ENCODE peak calls at places on chromosomes 2 and 18, in four cellular contexts. One of them, this sample, is unnamed. For H3K36me3, the result is how much of the 10 kb centered on the place peaks cover.

GRCh38 chr18:74316257-74317180 is 880 bp downstream of the C18orf63 start:
- DNase-seq in stomach: no peak
- DNase-seq in transverse colon: no peak
- DNase-seq in endothelial cell of umbilical vein: no peak
- DNase-seq in this sample: no peak

GRCh38 chr18:28039078-28039477 is 137.9 kb downstream of the CDH2 start:
- DNase-seq in transverse colon: no peak
- DNase-seq in stomach: no peak
- DNase-seq in endothelial cell of umbilical vein: peak
- DNase-seq in this sample: no peak

GRCh38 chr18:35376393-35376741 is 770 bp downstream of the ZNF396 start:
- DNase-seq in endothelial cell of umbilical vein: no peak
- DNase-seq in stomach: peak
- DNase-seq in transverse colon: peak
- DNase-seq in this sample: no peak

GRCh38 chr2:148903946-148904345 is 28.9 kb downstream of the KIF5C start:
- DNase-seq in stomach: no peak
- DNase-seq in endothelial cell of umbilical vein: no peak
- DNase-seq in transverse colon: no peak
- DNase-seq in this sample: no peak

GRCh38 chr2:158004131-158004530 is 97.5 kb upstream of the UPP2 start:
- DNase-seq in transverse colon: no peak
- DNase-seq in stomach: no peak
- DNase-seq in endothelial cell of umbilical vein: no peak
- DNase-seq in this sample: no peak

GRCh38 chr2:210177769-210178168 is 6.6 kb upstream of the KANSL1L start:
- DNase-seq in endothelial cell of umbilical vein: no peak
- DNase-seq in stomach: no peak
- DNase-seq in transverse colon: no peak
- DNase-seq in this sample: no peak

GRCh38 chr2:35846-36245 is 10.5 kb downstream of the FAM110C start:
- DNase-seq in endothelial cell of umbilical vein: no peak
- DNase-seq in transverse colon: peak
- DNase-seq in stomach: peak
- DNase-seq in this sample: no peak

GRCh38 chr2:67510745-67511144 is 113.6 kb downstream of the ETAA1 start:
- DNase-seq in endothelial cell of umbilical vein: no peak
- DNase-seq in transverse colon: no peak
- DNase-seq in stomach: no peak
- DNase-seq in this sample: no peak

GRCh38 chr18:55577812-55578539 is 10.0 kb downstream of the TCF4 start:
- DNase-seq in transverse colon: no peak
- DNase-seq in stomach: no peak
- DNase-seq in endothelial cell of umbilical vein: no peak
- DNase-seq in this sample: no peak

GRCh38 chr2:134324942-134325341 is 71.1 kb downstream of the MGAT5 start:
- DNase-seq in transverse colon: no peak
- DNase-seq in endothelial cell of umbilical vein: no peak
- DNase-seq in stomach: no peak
- DNase-seq in this sample: no peak

GRCh38 chr2:123098618-123099017 is 926.5 kb upstream of the CNTNAP5 start:
- DNase-seq in stomach: no peak
- DNase-seq in transverse colon: no peak
- DNase-seq in endothelial cell of umbilical vein: no peak
- DNase-seq in this sample: no peak

GRCh38 chr2:32039447-32040219 is at the start of gene DPY30:
- DNase-seq in stomach: peak
- DNase-seq in endothelial cell of umbilical vein: peak
- DNase-seq in transverse colon: peak
- DNase-seq in this sample: peak

GRCh38 chr2:239230318-239231052 is 170.3 kb downstream of the HDAC4 start:
- DNase-seq in transverse colon: no peak
- DNase-seq in stomach: no peak
- DNase-seq in endothelial cell of umbilical vein: no peak
- DNase-seq in this sample: peak

GRCh38 chr18:63148449-63149199 is 170.9 kb downstream of the BCL2 start:
- DNase-seq in endothelial cell of umbilical vein: no peak
- DNase-seq in transverse colon: no peak
- DNase-seq in stomach: no peak
- DNase-seq in this sample: no peak

GRCh38 chr18:56647071-56647470 is 4.1 kb upstream of the WDR7 start:
- DNase-seq in stomach: no peak
- DNase-seq in endothelial cell of umbilical vein: no peak
- DNase-seq in transverse colon: no peak
- DNase-seq in this sample: no peak

GRCh38 chr2:236568068-236568921 is 1.3 kb upstream of the ACKR3 start:
- DNase-seq in transverse colon: peak
- DNase-seq in endothelial cell of umbilical vein: peak
- DNase-seq in stomach: peak
- DNase-seq in this sample: no peak

GRCh38 chr2:29446852-29447251 is 331.6 kb downstream of the CLIP4 start:
- DNase-seq in transverse colon: no peak
- DNase-seq in endothelial cell of umbilical vein: no peak
- DNase-seq in stomach: no peak
- DNase-seq in this sample: no peak

GRCh38 chr18:12013186-12013916 is 32.0 kb downstream of the IMPA2 start:
- DNase-seq in stomach: no peak
- DNase-seq in transverse colon: no peak
- DNase-seq in endothelial cell of umbilical vein: no peak
- DNase-seq in this sample: no peak

GRCh38 chr2:240707791-240708190 is 16.1 kb downstream of the AQP12A start:
- DNase-seq in endothelial cell of umbilical vein: no peak
- DNase-seq in stomach: no peak
- DNase-seq in transverse colon: no peak
- DNase-seq in this sample: no peak

GRCh38 chr2:232874677-232875223 is 4.7 kb downstream of the SNORC start:
- DNase-seq in stomach: no peak
- DNase-seq in transverse colon: no peak
- DNase-seq in endothelial cell of umbilical vein: no peak
- DNase-seq in this sample: no peak

GRCh38 chr2:211455225-211455841 is 898.9 kb downstream of the CPS1 start:
- DNase-seq in endothelial cell of umbilical vein: peak
- DNase-seq in stomach: peak
- DNase-seq in transverse colon: peak
- DNase-seq in this sample: no peak

GRCh38 chr2:157839162-157839801 is 36.8 kb downstream of the ACVR1 start:
- DNase-seq in stomach: no peak
- DNase-seq in endothelial cell of umbilical vein: peak
- DNase-seq in transverse colon: no peak
- DNase-seq in this sample: peak

GRCh38 chr2:160221391-160222276 is 21.6 kb upstream of the ITGB6 start:
- DNase-seq in stomach: peak
- DNase-seq in endothelial cell of umbilical vein: peak
- DNase-seq in transverse colon: peak
- DNase-seq in this sample: peak

GRCh38 chr18:58998421-58999203 is 133.9 kb downstream of the ZNF532 start:
- DNase-seq in transverse colon: peak
- DNase-seq in stomach: no peak
- DNase-seq in endothelial cell of umbilical vein: no peak
- DNase-seq in this sample: no peak

GRCh38 chr2:183037660-183038340 is 457 bp downstream of the NCKAP1 start:
- DNase-seq in transverse colon: peak
- DNase-seq in endothelial cell of umbilical vein: no peak
- DNase-seq in stomach: no peak
- DNase-seq in this sample: peak

GRCh38 chr18:55779711-55780590 is 192.0 kb upstream of the TCF4 start:
- DNase-seq in stomach: no peak
- DNase-seq in transverse colon: peak
- DNase-seq in endothelial cell of umbilical vein: peak
- DNase-seq in this sample: no peak

GRCh38 chr18:75422341-75422910 is 5.1 kb downstream of the SMIM21 start:
- DNase-seq in transverse colon: no peak
- DNase-seq in endothelial cell of umbilical vein: no peak
- DNase-seq in stomach: no peak
- DNase-seq in this sample: no peak

GRCh38 chr2:121804997-121805766 is 49.7 kb downstream of the TSN start:
- DNase-seq in stomach: no peak
- DNase-seq in endothelial cell of umbilical vein: no peak
- DNase-seq in transverse colon: no peak
- DNase-seq in this sample: no peak

GRCh38 chr2:186683341-186683740 is 10.5 kb upstream of the FAM171B start:
- DNase-seq in stomach: no peak
- DNase-seq in transverse colon: no peak
- DNase-seq in endothelial cell of umbilical vein: no peak
- DNase-seq in this sample: no peak

GRCh38 chr2:939936-940620 is 10.6 kb upstream of the SNTG2 start:
- DNase-seq in stomach: no peak
- DNase-seq in endothelial cell of umbilical vein: no peak
- DNase-seq in transverse colon: no peak
- DNase-seq in this sample: no peak

GRCh38 chr18:56748698-56749268 is 97.6 kb downstream of the WDR7 start:
- DNase-seq in endothelial cell of umbilical vein: peak
- DNase-seq in stomach: no peak
- DNase-seq in transverse colon: no peak
- DNase-seq in this sample: no peak

GRCh38 chr2:37615808-37616673 is 55.4 kb downstream of the CDC42EP3 start:
- DNase-seq in stomach: peak
- DNase-seq in endothelial cell of umbilical vein: peak
- DNase-seq in transverse colon: peak
- DNase-seq in this sample: no peak

GRCh38 chr18:79069792-79070151 is 578 bp downstream of the ATP9B start:
- DNase-seq in endothelial cell of umbilical vein: peak
- DNase-seq in transverse colon: no peak
- DNase-seq in stomach: no peak
- DNase-seq in this sample: no peak

GRCh38 chr2:34567128-34567527 is 968.0 kb upstream of the FAM98A start:
- DNase-seq in transverse colon: no peak
- DNase-seq in endothelial cell of umbilical vein: no peak
- DNase-seq in stomach: no peak
- DNase-seq in this sample: no peak

GRCh38 chr2:126368778-126369177 is 287.2 kb upstream of the GYPC start:
- DNase-seq in endothelial cell of umbilical vein: no peak
- DNase-seq in stomach: no peak
- DNase-seq in transverse colon: no peak
- DNase-seq in this sample: no peak
- TF ChIP-seq POLR2AphosphoS5 in endothelial cell of umbilical vein: no peak
- TF ChIP-seq POLR2AphosphoS5 in stomach: no peak
- TF ChIP-seq POLR2AphosphoS5 in transverse colon: no peak
- TF ChIP-seq POLR2AphosphoS5 in this sample: no peak

GRCh38 chr18:70418551-70419311 is 129.9 kb downstream of the SOCS6 start:
- DNase-seq in stomach: no peak
- DNase-seq in transverse colon: no peak
- DNase-seq in endothelial cell of umbilical vein: no peak
- DNase-seq in this sample: no peak
- H3K36me3 ChIP-seq in stomach: under half
- H3K36me3 ChIP-seq in transverse colon: under half
- H3K36me3 ChIP-seq in endothelial cell of umbilical vein: under half
- H3K36me3 ChIP-seq in this sample: under half

DNA sequence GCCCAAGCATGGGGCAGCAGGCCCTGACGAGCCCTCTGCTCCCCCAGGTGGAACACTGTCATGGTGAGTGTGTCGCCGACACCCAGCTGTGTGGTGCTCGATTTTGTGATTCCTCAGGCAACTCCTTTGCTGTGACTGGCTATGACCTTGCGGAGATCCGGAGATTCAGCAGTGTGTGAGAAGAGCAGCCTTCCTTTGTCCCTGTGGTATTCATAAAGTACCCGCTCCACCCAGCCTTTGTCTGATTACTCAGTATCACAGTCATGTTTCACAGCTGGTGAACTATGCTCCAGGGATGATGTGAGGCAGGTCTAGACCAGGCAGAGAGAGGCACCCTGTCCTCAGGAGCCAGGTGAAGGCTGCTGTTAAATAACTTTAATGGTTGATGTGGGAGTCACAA is 4.0 kb downstream of the WDR54 start:
- DNase-seq in transverse colon: no peak
- DNase-seq in stomach: no peak
- DNase-seq in endothelial cell of umbilical vein: no peak
- DNase-seq in this sample: peak
- TF ChIP-seq POLR2AphosphoS5 in transverse colon: no peak
- TF ChIP-seq POLR2AphosphoS5 in stomach: no peak
- TF ChIP-seq POLR2AphosphoS5 in endothelial cell of umbilical vein: no peak
- TF ChIP-seq POLR2AphosphoS5 in this sample: no peak

GRCh38 chr2:95113464-95113863 is 8.1 kb downstream of the MRPS5 start:
- DNase-seq in endothelial cell of umbilical vein: no peak
- DNase-seq in stomach: no peak
- DNase-seq in transverse colon: no peak
- DNase-seq in this sample: no peak

GRCh38 chr2:95106081-95106480 is 15.5 kb downstream of the MRPS5 start:
- DNase-seq in transverse colon: no peak
- DNase-seq in endothelial cell of umbilical vein: no peak
- DNase-seq in stomach: no peak
- DNase-seq in this sample: no peak

GRCh38 chr2:95104606-95105005 is 17.0 kb downstream of the MRPS5 start:
- DNase-seq in transverse colon: no peak
- DNase-seq in stomach: no peak
- DNase-seq in endothelial cell of umbilical vein: no peak
- DNase-seq in this sample: no peak

GRCh38 chr2:95110395-95110794 is 11.2 kb downstream of the MRPS5 start:
- DNase-seq in stomach: no peak
- DNase-seq in endothelial cell of umbilical vein: no peak
- DNase-seq in transverse colon: no peak
- DNase-seq in this sample: no peak

DNA sequence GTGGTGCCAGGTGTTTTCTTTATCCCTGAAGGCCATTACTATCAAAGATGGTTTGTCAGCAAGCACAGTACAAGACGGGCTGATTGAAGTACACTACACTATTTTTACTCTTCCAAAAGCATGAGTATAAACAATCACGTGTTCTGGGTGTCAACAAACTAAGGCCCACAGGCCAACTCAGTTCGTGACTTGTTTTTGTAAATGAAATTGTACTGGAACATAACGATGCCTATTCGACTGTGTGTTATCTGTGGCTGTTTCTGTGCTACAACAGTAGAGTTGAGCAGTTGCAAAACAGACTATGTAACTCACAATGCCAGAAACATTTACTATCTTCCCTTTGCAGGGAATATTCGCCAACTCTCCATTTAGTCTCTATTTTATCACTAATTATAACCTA is 12.3 kb downstream of the MRPS5 start:
- DNase-seq in endothelial cell of umbilical vein: no peak
- DNase-seq in stomach: no peak
- DNase-seq in transverse colon: no peak
- DNase-seq in this sample: no peak
- H3K36me3 ChIP-seq in endothelial cell of umbilical vein: under half
- H3K36me3 ChIP-seq in stomach: half or more
- H3K36me3 ChIP-seq in transverse colon: half or more
- H3K36me3 ChIP-seq in this sample: half or more

This sample was measured in suprapubic skin.